ENCODE peak calls at places on chromosomes 11 and 22, in six cellular contexts. Z is HepG2, T is H54, G is A549, I is stomach, S is heart left ventricle. Y is an unnamed sample.

GRCh38 chr11:12318791-12319733 is 58.3 kb upstream of the PARVA start:
- DNase-seq in Z (no peak), T (no peak), G (no peak), I (no peak), S (no peak), Y (no peak)

GRCh38 chr22:41856484-41856883 is 23.6 kb downstream of the SREBF2 start:
- DNase-seq in Z (no peak), T (no peak), G (no peak), I (no peak), S (no peak), Y (no peak)

GRCh38 chr11:74397531-74398243 is 546 bp downstream of the PGM2L1 start:
- DNase-seq in Z (peak), T (peak), G (peak), I (peak), S (no peak), Y (no peak)

GRCh38 chr11:6315811-6316425 is 4.4 kb downstream of the CAVIN3 start:
- DNase-seq in Z (peak), T (peak), G (peak), I (peak), S (peak), Y (peak)

GRCh38 chr22:22193923-22194322 is 50.7 kb upstream of the VPREB1 start:
- DNase-seq in Z (no peak), T (no peak), G (no peak), I (no peak), S (no peak), Y (no peak)

GRCh38 chr11:8286886-8287285 is 23.2 kb upstream of the LMO1 start:
- DNase-seq in Z (no peak), T (no peak), G (no peak), I (no peak), S (no peak), Y (peak)

GRCh38 chr11:90823446-90823845 is 600.6 kb upstream of the CHORDC1 start:
- DNase-seq in Z (no peak), T (no peak), G (no peak), I (no peak), S (no peak), Y (no peak)

GRCh38 chr11:129013737-129014475 is 71.2 kb upstream of the TP53AIP1 start:
- DNase-seq in Z (no peak), T (no peak), G (no peak), I (no peak), S (no peak), Y (no peak)

GRCh38 chr22:31995046-31995445 is 48.0 kb upstream of the SLC5A1 start:
- DNase-seq in Z (no peak), T (no peak), G (no peak), I (no peak), S (no peak), Y (no peak)

GRCh38 chr11:80412604-80413003 is 971.8 kb upstream of the TENM4 start:
- DNase-seq in Z (no peak), T (no peak), G (no peak), I (no peak), S (no peak), Y (no peak)

GRCh38 chr11:80417681-80418080 is 976.9 kb upstream of the TENM4 start:
- DNase-seq in Z (no peak), T (no peak), G (no peak), I (no peak), S (no peak), Y (no peak)

GRCh38 chr11:80414766-80415165 is 973.9 kb upstream of the TENM4 start:
- DNase-seq in Z (no peak), T (no peak), G (no peak), I (no peak), S (no peak), Y (no peak)
- TF ChIP-seq POLR2A in Z (no peak), T (no peak), G (no peak), I (no peak), S (no peak), Y (no peak)

GRCh38 chr11:28107331-28107725 is 628 bp downstream of the KIF18A start:
- DNase-seq in Z (peak), T (no peak), G (no peak), I (no peak), S (no peak), Y (no peak)

GRCh38 chr11:28104984-28105383 is 3.0 kb downstream of the KIF18A start:
- DNase-seq in Z (no peak), T (no peak), G (no peak), I (no peak), S (no peak), Y (no peak)

GRCh38 chr11:28105869-28106268 is 2.1 kb downstream of the KIF18A start:
- DNase-seq in Z (no peak), T (no peak), G (peak), I (no peak), S (no peak), Y (no peak)

GRCh38 chr11:28107726-28108618 is at the start of the genes KIF18A and METTL15:
- DNase-seq in Z (peak), T (peak), G (peak), I (peak), S (peak), Y (peak)

GRCh38 chr11:28106351-28107043 is 1.5 kb downstream of the KIF18A start:
- DNase-seq in Z (no peak), T (no peak), G (no peak), I (no peak), S (no peak), Y (peak)
- TF ChIP-seq POLR2A in Z (no peak), T (no peak), G (no peak), I (no peak), S (no peak), Y (no peak)

GRCh38 chr22:20025401-20026203 is 4.7 kb downstream of the TANGO2 start:
- DNase-seq in Z (no peak), T (no peak), G (no peak), I (no peak), S (no peak), Y (no peak)
- TF ChIP-seq POLR2A in Z (no peak), T (no peak), G (no peak), I (no peak), S (no peak), Y (no peak)

GRCh38 chr11:62602141-62603071 is 741 bp upstream of the MTA2 start:
- DNase-seq in Z (no peak), T (no peak), G (peak), I (peak), S (peak), Y (peak)

GRCh38 chr11:62600367-62601113 is 1.1 kb downstream of the MTA2 start:
- DNase-seq in Z (no peak), T (no peak), G (no peak), I (no peak), S (no peak), Y (no peak)

GRCh38 chr11:62599909-62600308 is 1.8 kb downstream of the MTA2 start:
- DNase-seq in Z (no peak), T (no peak), G (no peak), I (no peak), S (no peak), Y (no peak)

GRCh38 chr11:62601364-62602140 is at the start of gene MTA2:
- DNase-seq in Z (peak), T (peak), G (peak), I (peak), S (peak), Y (peak)

DNA sequence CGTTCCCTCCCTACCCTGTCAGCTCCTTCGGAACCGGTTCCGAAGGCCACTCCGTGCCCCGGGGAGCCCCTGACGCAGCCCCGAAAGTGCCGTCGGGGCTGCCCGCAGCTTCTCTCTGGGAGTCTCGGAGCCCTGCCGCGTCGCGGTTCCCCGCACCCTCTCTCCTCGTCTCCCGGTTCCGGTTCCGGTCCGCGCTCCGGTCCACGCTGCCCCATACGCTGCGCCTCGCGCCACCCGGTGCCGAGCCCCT is 626 bp downstream of the MTA2 start:
- DNase-seq in Z (no peak), T (no peak), G (no peak), I (peak), S (peak), Y (no peak)
- TF ChIP-seq POLR2A in Z (no peak), T (peak), G (peak), I (no peak), S (no peak), Y (no peak)

DNA sequence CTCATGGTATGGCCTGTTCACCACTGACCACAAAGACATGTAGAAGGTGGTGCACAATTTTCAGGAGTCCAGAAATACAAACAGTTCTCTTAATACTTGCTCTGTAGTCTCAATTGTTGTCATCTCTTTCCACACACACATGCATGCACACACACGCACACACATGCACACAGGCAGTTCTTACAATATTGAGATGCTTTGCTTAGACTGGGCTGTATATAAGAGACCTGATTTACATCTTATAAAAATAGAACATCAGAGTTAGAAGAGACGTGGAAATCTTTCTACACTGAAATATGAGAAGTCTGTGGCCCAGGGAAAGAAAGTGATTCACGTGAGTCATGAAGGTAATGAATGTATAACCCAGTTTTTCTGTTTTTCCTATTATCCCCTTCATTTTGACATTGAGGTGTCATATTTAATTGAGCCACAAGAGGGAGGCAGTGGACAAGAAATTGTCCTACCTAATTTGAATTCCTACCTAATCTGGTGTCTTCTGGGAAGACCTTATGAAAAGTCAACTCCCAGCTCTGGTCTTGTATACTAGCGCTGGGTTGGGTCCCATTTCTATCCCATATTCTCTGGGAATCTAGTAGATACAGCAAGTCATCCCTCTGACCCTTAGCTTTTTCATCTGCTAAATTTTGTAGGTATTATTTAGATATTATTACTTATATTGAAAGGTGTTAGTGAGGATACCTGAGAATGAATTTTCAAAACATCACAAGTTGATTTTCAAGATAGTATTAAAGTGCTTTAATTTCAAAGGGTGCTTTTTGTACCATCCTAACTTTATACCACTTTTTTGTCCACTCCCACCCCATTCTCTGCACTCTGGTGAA is 14.9 kb upstream of the MS4A4A start:
- DNase-seq in Z (peak), T (peak), G (peak), I (no peak), S (no peak), Y (no peak)
- TF ChIP-seq POLR2A in Z (no peak), T (no peak), G (no peak), I (no peak), S (no peak), Y (no peak)

GRCh38 chr11:9363954-9364912 is 20.2 kb upstream of the IPO7 start:
- DNase-seq in Z (peak), T (peak), G (peak), I (peak), S (peak), Y (peak)
- TF ChIP-seq POLR2A in Z (peak), T (no peak), G (peak), I (peak), S (peak), Y (peak)

GRCh38 chr11:67265633-67266423 is 445 bp upstream of the GRK2 start:
- DNase-seq in Z (peak), T (peak), G (peak), I (peak), S (peak), Y (peak)

GRCh38 chr11:67268036-67268683 is 1.9 kb downstream of the GRK2 start:
- DNase-seq in Z (no peak), T (no peak), G (no peak), I (no peak), S (no peak), Y (no peak)

GRCh38 chr11:67268684-67269268 is 2.5 kb downstream of the GRK2 start:
- DNase-seq in Z (no peak), T (no peak), G (no peak), I (no peak), S (no peak), Y (no peak)

GRCh38 chr11:67266424-67267187 is at the start of gene GRK2:
- DNase-seq in Z (no peak), T (peak), G (peak), I (peak), S (no peak), Y (peak)

GRCh38 chr11:67267188-67268035 is 1.1 kb downstream of the GRK2 start:
- DNase-seq in Z (peak), T (no peak), G (no peak), I (peak), S (no peak), Y (peak)
- TF ChIP-seq POLR2A in Z (no peak), T (no peak), G (no peak), I (no peak), S (no peak), Y (peak)

DNA sequence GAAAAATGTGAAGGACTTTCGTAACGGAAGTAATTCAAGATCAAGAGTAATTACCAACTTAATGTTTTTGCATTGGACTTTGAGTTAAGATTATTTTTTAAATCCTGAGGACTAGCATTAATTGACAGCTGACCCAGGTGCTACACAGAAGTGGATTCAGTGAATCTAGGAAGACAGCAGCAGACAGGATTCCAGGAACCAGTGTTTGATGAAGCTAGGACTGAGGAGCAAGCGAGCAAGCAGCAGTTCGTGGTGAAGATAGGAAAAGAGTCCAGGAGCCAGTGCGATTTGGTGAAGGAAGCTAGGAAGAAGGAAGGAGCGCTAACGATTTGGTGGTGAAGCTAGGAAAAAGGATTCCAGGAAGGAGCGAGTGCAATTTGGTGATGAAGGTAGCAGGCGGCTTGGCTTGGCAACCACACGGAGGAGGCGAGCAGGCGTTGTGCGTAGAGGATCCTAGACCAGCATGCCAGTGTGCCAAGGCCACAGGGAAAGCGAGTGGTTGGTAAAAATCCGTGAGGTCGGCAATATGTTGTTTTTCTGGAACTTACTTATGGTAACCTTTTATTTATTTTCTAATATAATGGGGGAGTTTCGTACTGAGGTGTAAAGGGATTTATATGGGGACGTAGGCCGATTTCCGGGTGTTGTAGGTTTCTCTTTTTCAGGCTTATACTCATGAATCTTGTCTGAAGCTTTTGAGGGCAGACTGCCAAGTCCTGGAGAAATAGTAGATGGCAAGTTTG is 1.6 kb downstream of the MALAT1 start:
- DNase-seq in Z (no peak), T (no peak), G (peak), I (no peak), S (no peak), Y (peak)
- TF ChIP-seq POLR2A in Z (peak), T (peak), G (peak), I (peak), S (peak), Y (peak)

DNA sequence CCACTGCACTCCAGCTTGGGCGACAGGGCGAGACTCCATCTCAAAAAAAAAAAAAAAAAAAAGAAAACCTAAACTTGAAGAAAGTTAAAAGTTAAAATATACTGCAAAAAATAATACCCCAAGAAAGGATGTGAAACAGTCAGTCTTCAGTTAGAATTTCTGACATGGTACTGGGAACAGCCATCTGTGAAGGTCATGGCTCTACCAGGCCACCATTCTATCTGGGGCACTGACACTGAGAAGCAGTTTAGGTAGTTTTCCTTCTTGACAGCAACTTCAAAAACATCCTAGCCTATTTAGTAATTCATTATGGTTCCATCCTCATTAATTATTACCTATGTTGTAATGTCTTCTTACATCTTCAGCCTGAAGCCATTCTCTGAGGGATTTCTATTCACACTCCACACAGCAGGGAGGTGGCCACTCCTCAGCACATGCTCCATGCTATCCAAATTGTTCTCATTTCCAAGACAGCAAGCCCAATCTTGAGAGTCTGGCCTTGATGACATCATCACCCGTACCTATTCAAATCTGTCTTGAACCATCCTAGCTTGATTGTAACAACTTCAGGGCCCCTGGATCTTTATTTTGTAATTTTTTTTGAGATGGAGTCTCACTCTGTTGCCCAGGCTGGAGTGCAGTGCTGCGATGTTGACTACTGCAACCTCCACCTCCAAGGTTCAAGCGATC is 38.2 kb downstream of the SERPIND1 start:
- DNase-seq in Z (no peak), T (no peak), G (no peak), I (no peak), S (no peak), Y (peak)
- TF ChIP-seq POLR2A in Z (no peak), T (no peak), G (no peak), I (no peak), S (no peak), Y (no peak)

DNA sequence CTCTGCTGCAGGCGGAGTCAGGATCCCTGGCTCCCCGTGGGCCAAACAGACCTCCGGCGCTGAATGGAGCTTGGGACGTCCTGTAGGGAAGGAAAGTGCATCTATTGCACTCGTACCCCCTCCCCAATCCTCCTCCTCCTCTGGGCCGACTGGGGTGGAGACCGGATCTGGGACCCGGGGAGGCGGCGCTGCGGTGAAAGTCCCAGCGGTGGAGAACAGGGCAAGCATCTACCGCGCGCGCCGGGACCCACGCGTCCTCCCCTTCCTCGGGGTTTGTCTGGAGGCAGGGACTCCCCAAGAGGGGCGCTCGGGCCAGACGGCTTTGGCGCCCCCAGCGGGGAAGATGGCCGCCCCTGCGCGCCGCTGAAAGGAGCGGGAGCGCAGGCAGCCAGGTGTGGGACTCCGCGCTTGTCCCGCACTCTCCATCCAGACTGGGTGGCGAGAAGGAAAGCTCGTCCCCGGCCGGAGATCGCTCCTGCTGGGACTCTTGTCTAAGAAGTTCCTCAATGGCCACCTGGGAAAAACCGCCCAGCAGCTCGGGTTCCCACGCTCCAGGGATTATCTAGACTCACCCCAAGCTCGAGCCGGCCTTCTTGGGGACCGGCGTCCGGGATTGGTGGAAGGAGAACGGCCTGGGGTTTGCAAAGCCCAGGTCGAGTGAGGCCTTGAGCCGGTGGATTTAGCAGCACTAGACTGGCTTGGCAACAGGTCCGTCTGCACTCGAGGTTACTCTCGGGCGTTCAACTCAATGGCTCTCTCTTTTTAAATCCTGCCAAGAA is 718 bp downstream of the FADS2 start:
- DNase-seq in Z (no peak), T (no peak), G (peak), I (no peak), S (peak), Y (peak)
- TF ChIP-seq POLR2A in Z (no peak), T (peak), G (no peak), I (no peak), S (no peak), Y (no peak)

Y was measured in right lobe of liver.